ENCODE peak calls at places on chromosomes 11 and 22, in eight cellular contexts. One of them, this sample, is unnamed.

GRCh38 chr11:134045799-134046635 is 22.9 kb upstream of the JAM3 start:
- DNase-seq in GM23338: peak; percentile 68
- DNase-seq in prostate gland: no peak
- DNase-seq in endothelial cell of umbilical vein: no peak
- DNase-seq in stomach: no peak
- DNase-seq in breast epithelium: no peak
- DNase-seq in spleen: peak; percentile 61
- DNase-seq in suprapubic skin: peak; percentile 56
- DNase-seq in this sample: peak; percentile 83

GRCh38 chr11:67030976-67031375 is 8.0 kb downstream of the SYT12 start:
- DNase-seq in GM23338: no peak
- DNase-seq in prostate gland: no peak
- DNase-seq in endothelial cell of umbilical vein: no peak
- DNase-seq in stomach: no peak
- DNase-seq in breast epithelium: no peak
- DNase-seq in spleen: no peak
- DNase-seq in suprapubic skin: no peak
- DNase-seq in this sample: no peak

GRCh38 chr11:83037877-83038276 is 33.8 kb downstream of the RAB30 start:
- DNase-seq in GM23338: no peak
- DNase-seq in prostate gland: no peak
- DNase-seq in endothelial cell of umbilical vein: no peak
- DNase-seq in stomach: no peak
- DNase-seq in breast epithelium: no peak
- DNase-seq in spleen: no peak
- DNase-seq in suprapubic skin: no peak
- DNase-seq in this sample: no peak

GRCh38 chr11:134039726-134040385 is 29.0 kb upstream of the JAM3 start:
- DNase-seq in GM23338: no peak
- DNase-seq in prostate gland: no peak
- DNase-seq in endothelial cell of umbilical vein: no peak
- DNase-seq in stomach: no peak
- DNase-seq in breast epithelium: no peak
- DNase-seq in spleen: peak; percentile 45
- DNase-seq in suprapubic skin: no peak
- DNase-seq in this sample: no peak

GRCh38 chr11:1453611-1454386 is 32.8 kb downstream of the MOB2 start:
- DNase-seq in GM23338: peak; percentile 85
- DNase-seq in prostate gland: peak; percentile 39
- DNase-seq in endothelial cell of umbilical vein: no peak
- DNase-seq in stomach: peak; percentile 76
- DNase-seq in breast epithelium: no peak
- DNase-seq in spleen: no peak
- DNase-seq in suprapubic skin: no peak
- DNase-seq in this sample: peak; percentile 84

GRCh38 chr11:128195057-128195751 is 392.2 kb downstream of the ETS1 start:
- DNase-seq in GM23338: no peak
- DNase-seq in prostate gland: no peak
- DNase-seq in endothelial cell of umbilical vein: peak; percentile 98
- DNase-seq in stomach: no peak
- DNase-seq in breast epithelium: no peak
- DNase-seq in spleen: no peak
- DNase-seq in suprapubic skin: no peak
- DNase-seq in this sample: no peak

GRCh38 chr11:43261775-43262174 is 50.0 kb upstream of the API5 start:
- DNase-seq in GM23338: no peak
- DNase-seq in prostate gland: no peak
- DNase-seq in endothelial cell of umbilical vein: no peak
- DNase-seq in stomach: no peak
- DNase-seq in breast epithelium: no peak
- DNase-seq in spleen: no peak
- DNase-seq in suprapubic skin: no peak
- DNase-seq in this sample: no peak

GRCh38 chr11:74138572-74138971 is 32.2 kb downstream of the C2CD3 start:
- DNase-seq in GM23338: peak; percentile 12
- DNase-seq in prostate gland: peak; percentile 89
- DNase-seq in endothelial cell of umbilical vein: peak; percentile 86
- DNase-seq in stomach: no peak
- DNase-seq in breast epithelium: peak; percentile 38
- DNase-seq in spleen: no peak
- DNase-seq in suprapubic skin: no peak
- DNase-seq in this sample: no peak

GRCh38 chr11:64744544-64745218 is 739 bp upstream of the RASGRP2 start:
- DNase-seq in GM23338: no peak
- DNase-seq in prostate gland: no peak
- DNase-seq in endothelial cell of umbilical vein: no peak
- DNase-seq in stomach: no peak
- DNase-seq in breast epithelium: no peak
- DNase-seq in spleen: peak; percentile 92
- DNase-seq in suprapubic skin: no peak
- DNase-seq in this sample: no peak

GRCh38 chr11:55806248-55806647 is 4.9 kb upstream of the OR5L1 start:
- DNase-seq in GM23338: no peak
- DNase-seq in prostate gland: no peak
- DNase-seq in endothelial cell of umbilical vein: no peak
- DNase-seq in stomach: no peak
- DNase-seq in breast epithelium: no peak
- DNase-seq in spleen: no peak
- DNase-seq in suprapubic skin: no peak
- DNase-seq in this sample: no peak

GRCh38 chr11:1831338-1832180 is 3.2 kb upstream of the SYT8 start:
- DNase-seq in GM23338: no peak
- DNase-seq in prostate gland: no peak
- DNase-seq in endothelial cell of umbilical vein: no peak
- DNase-seq in stomach: no peak
- DNase-seq in breast epithelium: no peak
- DNase-seq in spleen: peak; percentile 72
- DNase-seq in suprapubic skin: peak; percentile 67
- DNase-seq in this sample: no peak

GRCh38 chr11:101848262-101848661 is 66.5 kb upstream of the CEP126 start:
- DNase-seq in GM23338: peak; percentile 33
- DNase-seq in prostate gland: no peak
- DNase-seq in endothelial cell of umbilical vein: peak; percentile 8
- DNase-seq in stomach: no peak
- DNase-seq in breast epithelium: no peak
- DNase-seq in spleen: no peak
- DNase-seq in suprapubic skin: no peak
- DNase-seq in this sample: no peak

GRCh38 chr22:43218786-43219185 is 31.9 kb upstream of the TTLL12 start:
- DNase-seq in GM23338: no peak
- DNase-seq in prostate gland: no peak
- DNase-seq in endothelial cell of umbilical vein: no peak
- DNase-seq in stomach: no peak
- DNase-seq in breast epithelium: no peak
- DNase-seq in spleen: no peak
- DNase-seq in suprapubic skin: no peak
- DNase-seq in this sample: no peak

GRCh38 chr11:37666960-37667359 is 1068.9 kb upstream of the RAG2 start:
- DNase-seq in GM23338: no peak
- DNase-seq in prostate gland: no peak
- DNase-seq in endothelial cell of umbilical vein: no peak
- DNase-seq in stomach: no peak
- DNase-seq in breast epithelium: no peak
- DNase-seq in spleen: no peak
- DNase-seq in suprapubic skin: no peak
- DNase-seq in this sample: no peak

GRCh38 chr11:9566561-9567063 is 6.9 kb upstream of the WEE1 start:
- DNase-seq in GM23338: no peak
- DNase-seq in prostate gland: no peak
- DNase-seq in endothelial cell of umbilical vein: no peak
- DNase-seq in stomach: no peak
- DNase-seq in breast epithelium: no peak
- DNase-seq in spleen: no peak
- DNase-seq in suprapubic skin: no peak
- DNase-seq in this sample: no peak

GRCh38 chr11:85682330-85683305 is 3.4 kb downstream of the CCDC89 start:
- DNase-seq in GM23338: no peak
- DNase-seq in prostate gland: peak; percentile 58
- DNase-seq in endothelial cell of umbilical vein: peak; percentile 57
- DNase-seq in stomach: peak; percentile 35
- DNase-seq in breast epithelium: peak; percentile 25
- DNase-seq in spleen: peak; percentile 85
- DNase-seq in suprapubic skin: peak; percentile 67
- DNase-seq in this sample: peak; percentile 84

GRCh38 chr11:111531156-111531555 is 9.4 kb upstream of the LAYN start:
- DNase-seq in GM23338: no peak
- DNase-seq in prostate gland: no peak
- DNase-seq in endothelial cell of umbilical vein: no peak
- DNase-seq in stomach: no peak
- DNase-seq in breast epithelium: no peak
- DNase-seq in spleen: no peak
- DNase-seq in suprapubic skin: no peak
- DNase-seq in this sample: no peak

GRCh38 chr11:102783720-102784119 is 3.3 kb upstream of the MMP10 start:
- DNase-seq in GM23338: no peak
- DNase-seq in prostate gland: no peak
- DNase-seq in endothelial cell of umbilical vein: no peak
- DNase-seq in stomach: no peak
- DNase-seq in breast epithelium: no peak
- DNase-seq in spleen: no peak
- DNase-seq in suprapubic skin: no peak
- DNase-seq in this sample: no peak

GRCh38 chr11:36458129-36458918 is 51.7 kb downstream of the TRAF6 start:
- DNase-seq in GM23338: peak; percentile 18
- DNase-seq in prostate gland: no peak
- DNase-seq in endothelial cell of umbilical vein: no peak
- DNase-seq in stomach: no peak
- DNase-seq in breast epithelium: no peak
- DNase-seq in spleen: no peak
- DNase-seq in suprapubic skin: no peak
- DNase-seq in this sample: no peak

GRCh38 chr11:129141748-129142475 is 50.2 kb downstream of the ARHGAP32 start:
- DNase-seq in GM23338: no peak
- DNase-seq in prostate gland: no peak
- DNase-seq in endothelial cell of umbilical vein: peak; percentile 10
- DNase-seq in stomach: no peak
- DNase-seq in breast epithelium: no peak
- DNase-seq in spleen: no peak
- DNase-seq in suprapubic skin: no peak
- DNase-seq in this sample: no peak

GRCh38 chr11:126355324-126355925 is at the start of gene ST3GAL4:
- DNase-seq in GM23338: peak; percentile 89
- DNase-seq in prostate gland: peak; percentile 60
- DNase-seq in endothelial cell of umbilical vein: peak; percentile 73
- DNase-seq in stomach: peak; percentile 65
- DNase-seq in breast epithelium: no peak
- DNase-seq in spleen: peak; percentile 95
- DNase-seq in suprapubic skin: peak; percentile 80
- DNase-seq in this sample: peak; percentile 90
- TF ChIP-seq POLR2AphosphoS5 in GM23338: peak; percentile 72
- TF ChIP-seq POLR2AphosphoS5 in prostate gland: peak; percentile 13
- TF ChIP-seq POLR2AphosphoS5 in endothelial cell of umbilical vein: peak; percentile 73
- TF ChIP-seq POLR2AphosphoS5 in stomach: peak; percentile 23
- TF ChIP-seq POLR2AphosphoS5 in breast epithelium: no peak
- TF ChIP-seq POLR2AphosphoS5 in spleen: peak; percentile 75
- TF ChIP-seq POLR2AphosphoS5 in suprapubic skin: no peak
- TF ChIP-seq POLR2AphosphoS5 in this sample: no peak

GRCh38 chr11:94597896-94598295 is 30.7 kb downstream of the PIWIL4 start:
- DNase-seq in GM23338: peak; percentile 16
- DNase-seq in prostate gland: no peak
- DNase-seq in endothelial cell of umbilical vein: no peak
- DNase-seq in stomach: peak; percentile 45
- DNase-seq in breast epithelium: no peak
- DNase-seq in spleen: no peak
- DNase-seq in suprapubic skin: no peak
- DNase-seq in this sample: no peak
- TF ChIP-seq CTCF in GM23338: peak; percentile 24
- TF ChIP-seq CTCF in prostate gland: peak; percentile 17
- TF ChIP-seq CTCF in endothelial cell of umbilical vein: no peak
- TF ChIP-seq CTCF in stomach: peak; percentile 11
- TF ChIP-seq CTCF in breast epithelium: peak; percentile 14
- TF ChIP-seq CTCF in spleen: no peak
- TF ChIP-seq CTCF in suprapubic skin: no peak
- TF ChIP-seq CTCF in this sample: no peak

GRCh38 chr22:38984224-38984623 is 2.1 kb downstream of the APOBEC3B start:
- DNase-seq in GM23338: no peak
- DNase-seq in prostate gland: no peak
- DNase-seq in endothelial cell of umbilical vein: no peak
- DNase-seq in stomach: no peak
- DNase-seq in breast epithelium: no peak
- DNase-seq in spleen: no peak
- DNase-seq in suprapubic skin: no peak
- DNase-seq in this sample: no peak

GRCh38 chr22:38982008-38982927 is at the start of gene APOBEC3B:
- DNase-seq in GM23338: peak; percentile 77
- DNase-seq in prostate gland: peak; percentile 88
- DNase-seq in endothelial cell of umbilical vein: peak; percentile 79
- DNase-seq in stomach: peak; percentile 87
- DNase-seq in breast epithelium: no peak
- DNase-seq in spleen: peak; percentile 92
- DNase-seq in suprapubic skin: peak; percentile 86
- DNase-seq in this sample: peak; percentile 94

GRCh38 chr22:38986629-38987028 is 4.5 kb downstream of the APOBEC3B start:
- DNase-seq in GM23338: no peak
- DNase-seq in prostate gland: no peak
- DNase-seq in endothelial cell of umbilical vein: no peak
- DNase-seq in stomach: no peak
- DNase-seq in breast epithelium: no peak
- DNase-seq in spleen: no peak
- DNase-seq in suprapubic skin: no peak
- DNase-seq in this sample: no peak

GRCh38 chr22:38981659-38982007 is 514 bp upstream of the APOBEC3B start:
- DNase-seq in GM23338: no peak
- DNase-seq in prostate gland: no peak
- DNase-seq in endothelial cell of umbilical vein: no peak
- DNase-seq in stomach: no peak
- DNase-seq in breast epithelium: no peak
- DNase-seq in spleen: no peak
- DNase-seq in suprapubic skin: no peak
- DNase-seq in this sample: no peak

DNA sequence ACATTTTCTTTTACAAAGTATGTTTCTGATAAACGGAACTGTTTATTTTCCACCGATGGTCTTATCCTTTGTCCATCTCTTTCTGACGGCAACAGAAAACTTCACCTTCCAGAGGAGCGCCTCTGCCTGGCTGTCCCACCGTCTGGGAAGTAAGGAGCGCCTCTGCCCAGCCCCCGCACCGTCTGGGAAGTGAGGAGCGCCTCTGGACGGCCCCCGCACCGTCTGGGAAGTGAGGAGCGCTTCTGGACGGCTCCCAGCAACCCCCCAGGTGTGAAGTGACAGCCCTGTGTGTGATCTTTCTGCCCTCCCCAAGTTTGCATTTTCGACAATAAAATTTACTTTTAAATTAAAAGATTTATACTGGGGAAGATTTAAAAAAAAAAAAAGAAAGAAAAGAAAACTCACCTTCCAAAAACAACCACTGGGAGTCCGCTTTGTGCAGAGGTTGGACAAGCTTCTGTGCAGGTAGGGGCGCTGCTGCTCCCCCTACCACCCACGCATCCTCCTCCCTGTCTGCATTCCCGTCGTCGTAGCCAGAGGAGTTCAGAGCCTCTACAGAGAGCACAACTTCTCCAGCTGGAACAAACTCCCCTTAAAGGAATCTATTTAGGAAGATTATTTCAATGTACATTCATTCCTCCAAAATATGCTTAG is 1.0 kb upstream of the APOBEC3B start:
- DNase-seq in GM23338: peak; percentile 76
- DNase-seq in prostate gland: peak; percentile 62
- DNase-seq in endothelial cell of umbilical vein: no peak
- DNase-seq in stomach: no peak
- DNase-seq in breast epithelium: no peak
- DNase-seq in spleen: no peak
- DNase-seq in suprapubic skin: no peak
- DNase-seq in this sample: no peak
- H3K4me3 ChIP-seq in GM23338: peak overlapping the region; percentile 21
- H3K4me3 ChIP-seq in prostate gland: no peak overlapping the region
- H3K4me3 ChIP-seq in endothelial cell of umbilical vein: no peak overlapping the region
- H3K4me3 ChIP-seq in stomach: no peak overlapping the region
- H3K4me3 ChIP-seq in breast epithelium: peak overlapping the region; percentile 46
- H3K4me3 ChIP-seq in spleen: no peak overlapping the region
- H3K4me3 ChIP-seq in suprapubic skin: peak overlapping the region; percentile 55
- H3K4me3 ChIP-seq in this sample: no peak overlapping the region

GRCh38 chr11:19920982-19921381 is 208.3 kb downstream of the NAV2 start:
- DNase-seq in GM23338: no peak
- DNase-seq in prostate gland: no peak
- DNase-seq in endothelial cell of umbilical vein: no peak
- DNase-seq in stomach: no peak
- DNase-seq in breast epithelium: no peak
- DNase-seq in spleen: no peak
- DNase-seq in suprapubic skin: no peak
- DNase-seq in this sample: no peak
- TF ChIP-seq POLR2AphosphoS5 in GM23338: no peak
- TF ChIP-seq POLR2AphosphoS5 in prostate gland: no peak
- TF ChIP-seq POLR2AphosphoS5 in endothelial cell of umbilical vein: no peak
- TF ChIP-seq POLR2AphosphoS5 in stomach: no peak
- TF ChIP-seq POLR2AphosphoS5 in breast epithelium: no peak
- TF ChIP-seq POLR2AphosphoS5 in spleen: no peak
- TF ChIP-seq POLR2AphosphoS5 in suprapubic skin: no peak
- TF ChIP-seq POLR2AphosphoS5 in this sample: no peak

This sample was measured in sigmoid colon.